ENCODE peak calls at places on chromosome 21, in eight cellular contexts. Z is amygdala; M is T-cell; I is astrocyte of the hippocampus; H is stimulated activated CD4-positive, alpha-beta T cell treated with anti-CD3 and anti-CD28 coated beads, Interleukin-4, amount 100 ng/mL, for 4 hours; V is Right ventricle myocardium superior; A is AML-193; R is amniotic epithelial cell. K is an unnamed sample.

GRCh38 chr21:31410763-31411278 is 66.8 kb upstream of the TIAM1 start:
- DNase-seq in H (no peak), V (no peak), Z (no peak), A (no peak), R (no peak), M (peak), I (peak), K (no peak)

GRCh38 chr21:45032977-45033705 is 41.2 kb upstream of the ADARB1 start:
- DNase-seq in M (no peak), V (no peak), I (no peak), H (no peak), Z (no peak), A (no peak), R (no peak), K (no peak)

GRCh38 chr21:43359081-43359822 is 67.7 kb downstream of the SIK1 start:
- DNase-seq in I (no peak), H (no peak), A (no peak), R (no peak), M (no peak), V (no peak), Z (no peak), K (no peak)

GRCh38 chr21:15514073-15514946 is 215.5 kb upstream of the USP25 start:
- DNase-seq in I (no peak), H (peak), R (no peak), A (no peak), M (peak), V (no peak), Z (no peak), K (no peak)

GRCh38 chr21:16086121-16086520 is 356.3 kb downstream of the USP25 start:
- DNase-seq in V (no peak), H (no peak), R (no peak), A (no peak), I (no peak), Z (no peak), M (no peak), K (no peak)

GRCh38 chr21:45513003-45513706 is 29.1 kb downstream of the SLC19A1 start:
- DNase-seq in M (no peak), A (no peak), H (no peak), I (peak), Z (no peak), V (peak), R (no peak), K (no peak)

GRCh38 chr21:38811257-38811656 is 5.5 kb downstream of the ETS2 start:
- DNase-seq in V (no peak), I (peak), A (no peak), Z (no peak), H (no peak), M (no peak), R (peak), K (no peak)

GRCh38 chr21:43307677-43308070 is 119.3 kb downstream of the SIK1 start:
- DNase-seq in Z (no peak), M (no peak), R (no peak), A (no peak), I (no peak), V (peak), H (no peak), K (no peak)

GRCh38 chr21:43347461-43347860 is 79.5 kb downstream of the SIK1 start:
- DNase-seq in M (no peak), I (no peak), R (no peak), V (no peak), H (no peak), Z (no peak), A (no peak), K (no peak)

GRCh38 chr21:16082038-16082816 is 352.4 kb downstream of the USP25 start:
- DNase-seq in V (no peak), A (peak), I (peak), M (no peak), H (no peak), R (peak), Z (no peak), K (no peak)

GRCh38 chr21:43279578-43279894 is 110.7 kb downstream of the CRYAA start:
- DNase-seq in H (no peak), I (no peak), A (no peak), V (peak), Z (no peak), M (no peak), R (no peak), K (no peak)

GRCh38 chr21:20997308-20997632 is 939 bp upstream of the NCAM2 start:
- DNase-seq in H (no peak), V (peak), A (no peak), Z (peak), M (no peak), R (no peak), I (peak), K (no peak)

GRCh38 chr21:34996304-34997081 is 52.6 kb downstream of the RUNX1 start:
- DNase-seq in M (no peak), Z (no peak), V (peak), A (no peak), R (peak), H (no peak), I (peak), K (no peak)

GRCh38 chr21:37220433-37220980 is 46.6 kb downstream of the VPS26C start:
- DNase-seq in Z (no peak), H (peak), M (no peak), I (peak), A (peak), R (peak), V (peak), K (no peak)

GRCh38 chr21:38384675-38385074 is 113.6 kb downstream of the ERG start:
- DNase-seq in A (peak), R (no peak), Z (no peak), I (no peak), M (no peak), H (no peak), V (no peak), K (no peak)